ENCODE peak calls at places on chromosomes 2 and 18, in five cellular contexts. U is K562, F is HEK293T, Z is H1, O is WTC11. D is an unnamed sample.

GRCh38 chr2:236955675-236956618 is 129.7 kb upstream of the COPS8 start:
- DNase-seq in O (no peak), U (peak), F (no peak), Z (no peak), D (no peak)

GRCh38 chr2:32422133-32422532 is 65.3 kb downstream of the BIRC6 start:
- DNase-seq in Z (no peak), O (no peak), U (no peak), F (no peak), D (no peak)

GRCh38 chr2:206445948-206446347 is 2.6 kb downstream of the ADAM23 start:
- DNase-seq in Z (no peak), U (no peak), F (no peak), O (no peak), D (no peak)

GRCh38 chr2:117820444-117820843 is 6.0 kb downstream of the DDX18 start:
- DNase-seq in Z (no peak), U (no peak), O (no peak), F (no peak), D (no peak)

GRCh38 chr2:231717281-231718180 is 9.2 kb downstream of the PTMA start:
- DNase-seq in O (peak), F (peak), U (peak), Z (peak), D (peak)

GRCh38 chr2:18247282-18248110 is 313.0 kb downstream of the RDH14 start:
- DNase-seq in Z (no peak), U (no peak), F (no peak), O (no peak), D (no peak)

GRCh38 chr2:101124684-101125366 is 26.4 kb downstream of the TBC1D8 start:
- DNase-seq in O (no peak), Z (no peak), U (no peak), F (no peak), D (no peak)

GRCh38 chr2:39435974-39436591 is 1.0 kb downstream of the MAP4K3 start:
- DNase-seq in O (no peak), Z (no peak), U (no peak), F (no peak), D (no peak)

GRCh38 chr2:10048501-10049171 is 5.3 kb downstream of the KLF11 start:
- DNase-seq in O (no peak), Z (no peak), U (peak), F (peak), D (no peak)

GRCh38 chr2:3581367-3582262 is 6.6 kb downstream of the RPS7 start:
- DNase-seq in U (no peak), O (no peak), F (no peak), Z (no peak), D (no peak)

GRCh38 chr2:200172944-200173481 is 133.5 kb upstream of the SPATS2L start:
- DNase-seq in U (no peak), F (no peak), Z (no peak), O (no peak), D (no peak)

GRCh38 chr18:75066223-75066622 is 142.7 kb downstream of the PTGR3 start:
- DNase-seq in O (no peak), F (no peak), Z (no peak), U (no peak), D (no peak)

GRCh38 chr18:79926715-79927596 is 24.5 kb downstream of the SLC66A2 start:
- DNase-seq in Z (peak), O (peak), U (no peak), F (no peak), D (no peak)

GRCh38 chr2:239559417-239560261 is 158.8 kb upstream of the HDAC4 start:
- DNase-seq in O (no peak), Z (no peak), F (no peak), U (no peak), D (no peak)

GRCh38 chr2:174771631-174772491 is 7.6 kb upstream of the CHRNA1 start:
- DNase-seq in O (peak), U (peak), Z (peak), F (peak), D (no peak)

GRCh38 chr18:65821890-65822289 is 71.1 kb downstream of the CDH7 start:
- DNase-seq in O (no peak), Z (no peak), U (no peak), F (no peak), D (no peak)

GRCh38 chr2:46779447-46779941 is 136.1 kb downstream of the MCFD2 start:
- DNase-seq in Z (no peak), O (no peak), U (no peak), F (no peak), D (no peak)

GRCh38 chr18:26470011-26470637 is 78.2 kb downstream of the KCTD1 start:
- DNase-seq in O (no peak), F (no peak), Z (no peak), U (no peak), D (peak)

GRCh38 chr2:182650704-182651103 is 65.4 kb upstream of the DNAJC10 start:
- DNase-seq in O (no peak), Z (no peak), F (peak), U (peak), D (no peak)

GRCh38 chr2:190864375-190864774 is 16.2 kb upstream of the GLS start:
- DNase-seq in Z (no peak), O (no peak), U (no peak), F (no peak), D (no peak)

GRCh38 chr2:183284606-183285005 is 160.4 kb downstream of the NUP35 start:
- DNase-seq in U (no peak), F (no peak), Z (no peak), O (no peak), D (no peak)

GRCh38 chr2:136531731-136532130 is 233.6 kb upstream of the THSD7B start:
- DNase-seq in O (no peak), F (no peak), U (no peak), Z (no peak), D (no peak)

GRCh38 chr2:136527560-136527959 is 237.8 kb upstream of the THSD7B start:
- DNase-seq in Z (peak), F (peak), O (peak), U (peak), D (no peak)

GRCh38 chr2:136532171-136532570 is 233.2 kb upstream of the THSD7B start:
- DNase-seq in F (no peak), U (no peak), Z (no peak), O (no peak), D (no peak)

GRCh38 chr2:136534817-136535216 is 230.5 kb upstream of the THSD7B start:
- DNase-seq in F (no peak), U (no peak), O (no peak), Z (no peak), D (no peak)

DNA sequence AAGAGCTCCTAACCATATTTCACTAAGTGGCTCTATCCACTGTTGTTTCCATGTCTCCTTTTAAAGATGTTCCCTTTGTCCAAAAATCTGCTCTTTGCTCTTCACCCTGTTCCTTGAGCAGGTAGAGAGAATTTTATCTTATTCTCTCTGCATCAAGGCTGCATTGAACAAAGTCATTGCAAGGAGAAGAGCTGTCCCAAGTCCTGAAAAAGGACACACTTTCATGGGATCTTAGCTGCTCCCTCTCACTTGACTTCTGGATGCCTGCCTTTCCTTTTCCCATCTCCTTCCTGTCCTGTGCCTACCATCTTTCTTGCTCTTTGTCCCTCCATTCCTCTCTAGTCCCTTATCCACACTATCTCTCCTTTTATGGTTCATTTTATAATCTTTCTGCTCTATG is 235.2 kb upstream of the THSD7B start:
- DNase-seq in Z (no peak), F (no peak), U (no peak), O (no peak), D (no peak)
- TF ChIP-seq SP1 in Z (no peak), F (no peak), U (no peak), O (no peak), D (no peak)

DNA sequence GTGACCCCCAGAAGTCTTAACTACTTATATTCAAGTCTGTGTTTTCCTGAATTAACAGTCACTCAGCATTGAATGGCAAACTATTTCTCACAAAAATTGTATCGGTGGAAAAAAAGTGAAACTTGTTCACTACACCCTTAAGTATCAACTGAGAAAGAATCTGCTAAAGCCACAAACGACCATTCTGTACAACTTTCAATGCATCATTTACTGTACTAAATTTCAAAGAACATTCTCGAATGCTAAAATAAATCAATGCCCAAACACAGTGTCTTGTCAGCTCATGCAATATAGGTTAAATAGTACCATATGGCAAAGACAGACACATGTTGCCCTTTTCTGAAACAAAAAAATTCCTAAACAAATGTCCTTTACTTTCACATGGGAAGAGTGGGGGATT is 9.0 kb downstream of the ZNF516 start:
- DNase-seq in U (no peak), Z (no peak), F (no peak), O (no peak), D (no peak)
- TF ChIP-seq SP1 in U (no peak), Z (no peak), F (no peak), O (no peak), D (no peak)

DNA sequence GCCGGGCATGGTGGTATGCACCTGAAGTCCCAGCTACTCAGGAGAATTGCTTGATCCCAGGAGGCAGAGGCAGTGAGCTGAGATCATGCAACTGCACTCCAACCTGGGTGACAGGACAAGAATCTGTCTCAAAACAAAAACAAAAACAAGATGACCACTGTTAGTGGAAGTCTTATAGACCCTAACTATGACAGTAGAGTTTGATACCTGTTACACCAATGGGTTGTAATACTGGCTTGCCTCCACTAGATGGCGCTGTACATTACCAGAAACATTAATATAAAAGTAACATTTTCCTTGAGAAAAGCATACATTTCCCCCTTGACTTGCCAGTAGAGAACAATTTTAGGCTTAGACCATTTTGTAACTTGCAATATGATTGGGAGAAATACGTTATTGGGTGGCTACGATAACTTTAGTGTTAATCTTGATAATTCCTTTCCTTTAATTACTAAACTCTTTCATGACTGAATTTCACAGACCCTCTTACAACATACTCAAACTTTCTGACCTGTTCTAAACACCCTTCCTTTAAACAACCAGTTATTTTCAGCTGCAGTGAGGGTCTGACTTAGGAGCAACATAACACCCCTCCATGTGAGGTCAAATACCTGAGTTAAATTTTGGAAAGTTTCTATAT is 19.5 kb downstream of the SLC25A52 start:
- DNase-seq in Z (peak), O (peak), U (peak), F (peak), D (peak)
- TF ChIP-seq SP1 in Z (no peak), O (no peak), U (no peak), F (no peak), D (no peak)

DNA sequence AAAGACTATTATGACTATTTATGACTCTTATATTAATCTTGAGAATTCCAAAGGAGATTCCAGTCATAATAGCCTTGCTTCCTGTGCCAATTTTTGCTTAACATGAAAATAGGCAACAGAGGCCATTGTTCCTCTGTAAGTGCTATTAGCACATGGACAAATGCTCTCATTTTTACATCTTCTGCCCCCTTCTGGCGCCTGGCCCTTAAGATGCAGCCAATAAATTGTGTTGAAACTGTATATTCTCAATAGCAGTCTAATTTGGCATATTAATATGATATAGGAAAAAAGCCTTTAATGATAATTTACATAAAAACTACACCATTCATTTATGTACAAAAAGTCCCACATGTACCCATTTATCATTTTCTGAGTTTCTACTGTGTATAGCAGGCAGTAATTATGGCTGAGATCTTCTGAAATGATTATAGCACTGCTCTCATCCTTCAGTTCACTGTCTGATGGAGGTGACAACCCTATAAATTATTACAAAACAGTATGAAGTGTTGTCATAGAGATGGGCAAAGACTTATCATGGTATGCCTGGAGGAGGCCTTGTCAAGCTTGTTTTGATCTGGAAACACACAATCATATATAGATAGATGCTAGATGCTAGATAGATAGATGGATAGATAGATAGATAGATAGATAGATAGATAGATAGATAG is 613.3 kb downstream of the TSN start:
- DNase-seq in O (no peak), F (no peak), U (no peak), Z (no peak), D (no peak)
- TF ChIP-seq SP1 in O (no peak), F (no peak), U (no peak), Z (no peak), D (no peak)

GRCh38 chr2:164841719-164842623 is at the start of gene COBLL1:
- DNase-seq in O (peak), Z (peak), U (peak), F (peak), D (no peak)
- TF ChIP-seq SP1 in O (no peak), Z (no peak), U (no peak), F (no peak), D (no peak)

GRCh38 chr2:61465045-61465444 is 5.8 kb downstream of the USP34 start:
- DNase-seq in F (no peak), O (no peak), Z (no peak), U (peak), D (no peak)

GRCh38 chr2:61471905-61472805 is 1.3 kb upstream of the USP34 start:
- DNase-seq in Z (no peak), O (no peak), U (peak), F (no peak), D (no peak)

GRCh38 chr2:61470965-61471904 is at the start of gene USP34:
- DNase-seq in Z (peak), F (peak), O (peak), U (peak), D (peak)

GRCh38 chr2:61469424-61470121 is 1.3 kb downstream of the USP34 start:
- DNase-seq in U (no peak), F (no peak), Z (no peak), O (no peak), D (no peak)

GRCh38 chr2:61470122-61470951 is 550 bp downstream of the USP34 start:
- DNase-seq in O (peak), U (peak), Z (peak), F (peak), D (no peak)
- TF ChIP-seq SP1 in O (no peak), U (no peak), Z (no peak), F (no peak), D (no peak)

DNA sequence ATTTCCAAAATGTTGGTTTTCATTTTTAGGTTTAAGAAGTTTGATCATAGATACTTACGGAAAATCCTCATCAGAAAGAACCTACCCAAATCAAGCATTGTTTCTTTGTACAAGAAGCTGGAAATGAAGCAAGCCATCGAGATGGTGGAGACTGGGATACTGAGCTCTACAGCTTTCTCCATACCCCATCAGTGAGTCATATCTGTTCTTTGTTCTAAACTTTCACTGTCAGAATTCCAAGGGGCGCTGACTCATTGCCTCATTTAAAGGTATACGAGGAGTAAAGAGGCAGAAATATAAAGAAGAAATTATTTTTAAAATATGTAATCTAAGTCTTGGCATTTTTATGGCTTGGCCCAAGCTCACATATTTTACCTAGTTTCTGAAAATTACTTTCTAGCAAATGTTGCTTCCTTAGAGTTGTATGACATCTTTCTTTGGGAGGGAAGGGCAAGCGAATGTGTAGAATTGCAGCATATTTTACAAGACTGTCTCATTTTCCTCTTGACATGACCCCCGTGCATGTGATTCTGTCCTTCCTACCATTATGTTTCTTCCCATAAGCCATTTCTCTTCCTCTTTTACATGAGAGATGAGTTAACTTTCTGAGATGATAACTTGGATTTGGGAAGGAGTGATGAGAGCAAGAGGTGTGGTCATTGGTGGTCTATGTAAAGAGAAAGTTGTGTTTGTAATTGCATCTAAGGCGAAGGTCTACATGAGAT is 41.2 kb downstream of the SLC9A4 start:
- DNase-seq in U (peak), O (no peak), F (no peak), Z (no peak), D (no peak)
- TF ChIP-seq SP1 in U (no peak), O (no peak), F (no peak), Z (no peak), D (no peak)

GRCh38 chr2:152406836-152407161 is 71.8 kb downstream of the FMNL2 start:
- DNase-seq in Z (no peak), F (no peak), O (no peak), U (no peak), D (no peak)
- TF ChIP-seq SP1 in Z (no peak), F (no peak), O (no peak), U (no peak), D (no peak)

DNA sequence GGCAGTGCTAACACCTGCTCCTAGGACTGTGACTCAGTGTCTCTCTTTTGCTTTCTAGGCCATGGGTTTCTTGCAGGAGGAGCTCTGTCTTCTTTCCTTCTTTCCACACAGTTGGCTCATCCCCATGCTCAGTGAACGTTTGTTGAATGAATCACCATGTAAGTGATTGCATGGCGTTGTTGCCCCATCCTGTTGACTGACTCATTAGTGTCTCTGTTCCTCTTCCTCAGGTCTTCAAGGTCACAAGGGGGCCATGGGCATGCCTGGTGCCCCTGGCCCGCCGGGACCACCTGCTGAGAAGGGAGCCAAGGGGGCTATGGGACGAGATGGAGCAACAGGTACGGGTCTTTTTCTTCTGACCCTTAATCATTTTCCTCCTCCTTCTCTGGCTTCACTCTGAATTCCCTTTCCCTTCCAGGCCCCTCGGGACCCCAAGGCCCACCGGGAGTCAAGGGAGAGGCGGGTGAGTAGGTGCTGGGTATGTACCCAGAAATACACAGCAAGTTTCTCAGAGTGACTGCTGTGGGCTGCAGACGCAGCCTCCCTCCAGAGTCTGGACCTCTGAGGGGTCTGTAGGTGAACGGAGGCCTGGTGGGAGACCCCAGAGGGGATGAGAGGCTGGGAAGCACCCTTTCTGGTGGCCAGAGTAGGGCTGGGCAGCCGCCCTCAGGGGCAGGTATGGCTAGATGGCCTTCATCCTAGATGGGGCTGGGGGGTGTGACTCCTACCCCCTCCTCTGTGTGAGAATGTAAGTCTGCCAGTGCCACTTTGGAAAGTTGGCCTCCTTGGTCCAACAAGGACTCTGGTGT is 32.3 kb downstream of the MARCO start:
- DNase-seq in O (no peak), U (no peak), Z (peak), F (no peak), D (no peak)
- TF ChIP-seq SP1 in O (no peak), U (no peak), Z (no peak), F (no peak), D (no peak)